ENCODE peak calls at places on chromosomes 11 and 22, in nine cellular contexts. One of them, this sample, is unnamed.

GRCh38 chr11:73229321-73230275 is 11.5 kb downstream of the P2RY2 start:
- DNase-seq in choroid plexus epithelial cell: no peak
- DNase-seq in Peyer's patch: peak; percentile 44
- DNase-seq in psoas muscle: no peak
- DNase-seq in spleen: peak; percentile 51
- DNase-seq in GM12865: no peak
- DNase-seq in fibroblast of mammary gland: no peak
- DNase-seq in mucosa of descending colon: no peak
- DNase-seq in omental fat pad: no peak
- DNase-seq in this sample: no peak

GRCh38 chr22:25722223-25723015 is 19.6 kb upstream of the MYO18B start:
- DNase-seq in psoas muscle: no peak
- DNase-seq in fibroblast of mammary gland: peak; percentile 9
- DNase-seq in Peyer's patch: no peak
- DNase-seq in GM12865: no peak
- DNase-seq in mucosa of descending colon: no peak
- DNase-seq in spleen: no peak
- DNase-seq in choroid plexus epithelial cell: no peak
- DNase-seq in omental fat pad: no peak
- DNase-seq in this sample: peak; percentile 3

GRCh38 chr22:41382610-41383009 is 868 bp downstream of the TEF start:
- DNase-seq in omental fat pad: no peak
- DNase-seq in psoas muscle: peak; percentile 43
- DNase-seq in choroid plexus epithelial cell: no peak
- DNase-seq in Peyer's patch: no peak
- DNase-seq in GM12865: peak; percentile 16
- DNase-seq in mucosa of descending colon: peak; percentile 38
- DNase-seq in spleen: no peak
- DNase-seq in fibroblast of mammary gland: no peak
- DNase-seq in this sample: peak; percentile 9

GRCh38 chr11:31655483-31655882 is 145.9 kb downstream of the ELP4 start:
- DNase-seq in choroid plexus epithelial cell: peak; percentile 83
- DNase-seq in psoas muscle: no peak
- DNase-seq in fibroblast of mammary gland: peak; percentile 83
- DNase-seq in spleen: no peak
- DNase-seq in mucosa of descending colon: no peak
- DNase-seq in GM12865: no peak
- DNase-seq in Peyer's patch: no peak
- DNase-seq in omental fat pad: no peak
- DNase-seq in this sample: peak; percentile 86

GRCh38 chr22:48827904-48828555 is 999.6 kb downstream of the BRD1 start:
- DNase-seq in fibroblast of mammary gland: no peak
- DNase-seq in GM12865: no peak
- DNase-seq in spleen: peak; percentile 63
- DNase-seq in mucosa of descending colon: no peak
- DNase-seq in psoas muscle: no peak
- DNase-seq in omental fat pad: no peak
- DNase-seq in Peyer's patch: peak; percentile 30
- DNase-seq in choroid plexus epithelial cell: no peak
- DNase-seq in this sample: no peak

GRCh38 chr11:73760066-73760679 is 701 bp downstream of the RAB6A start:
- DNase-seq in choroid plexus epithelial cell: peak; percentile 38
- DNase-seq in mucosa of descending colon: peak; percentile 49
- DNase-seq in Peyer's patch: peak; percentile 57
- DNase-seq in fibroblast of mammary gland: peak; percentile 25
- DNase-seq in psoas muscle: peak; percentile 54
- DNase-seq in omental fat pad: no peak
- DNase-seq in GM12865: peak; percentile 29
- DNase-seq in spleen: no peak
- DNase-seq in this sample: peak; percentile 30

GRCh38 chr11:118607401-118608267 is at the start of gene PHLDB1:
- DNase-seq in Peyer's patch: peak; percentile 72
- DNase-seq in fibroblast of mammary gland: peak; percentile 80
- DNase-seq in spleen: peak; percentile 84
- DNase-seq in omental fat pad: no peak
- DNase-seq in GM12865: peak; percentile 25
- DNase-seq in mucosa of descending colon: peak; percentile 77
- DNase-seq in choroid plexus epithelial cell: peak; percentile 70
- DNase-seq in psoas muscle: peak; percentile 72
- DNase-seq in this sample: peak; percentile 76

GRCh38 chr11:32809313-32809712 is 14.9 kb upstream of the CCDC73 start:
- DNase-seq in choroid plexus epithelial cell: peak; percentile 91
- DNase-seq in psoas muscle: peak; percentile 38
- DNase-seq in omental fat pad: peak; percentile 59
- DNase-seq in Peyer's patch: peak; percentile 80
- DNase-seq in GM12865: peak; percentile 83
- DNase-seq in mucosa of descending colon: peak; percentile 91
- DNase-seq in spleen: peak; percentile 79
- DNase-seq in fibroblast of mammary gland: peak; percentile 76
- DNase-seq in this sample: peak; percentile 70

GRCh38 chr11:11288972-11289616 is 64.0 kb downstream of the CSNK2A3 start:
- DNase-seq in omental fat pad: no peak
- DNase-seq in psoas muscle: no peak
- DNase-seq in GM12865: no peak
- DNase-seq in choroid plexus epithelial cell: no peak
- DNase-seq in Peyer's patch: no peak
- DNase-seq in spleen: no peak
- DNase-seq in fibroblast of mammary gland: no peak
- DNase-seq in mucosa of descending colon: no peak
- DNase-seq in this sample: no peak

GRCh38 chr11:117075186-117075585 is 23.0 kb downstream of the SIK3 start:
- DNase-seq in spleen: no peak
- DNase-seq in choroid plexus epithelial cell: no peak
- DNase-seq in mucosa of descending colon: no peak
- DNase-seq in Peyer's patch: no peak
- DNase-seq in omental fat pad: no peak
- DNase-seq in GM12865: no peak
- DNase-seq in psoas muscle: no peak
- DNase-seq in fibroblast of mammary gland: no peak
- DNase-seq in this sample: no peak

GRCh38 chr11:117080370-117080769 is 17.9 kb downstream of the SIK3 start:
- DNase-seq in omental fat pad: no peak
- DNase-seq in spleen: no peak
- DNase-seq in Peyer's patch: no peak
- DNase-seq in choroid plexus epithelial cell: no peak
- DNase-seq in fibroblast of mammary gland: no peak
- DNase-seq in psoas muscle: no peak
- DNase-seq in GM12865: no peak
- DNase-seq in mucosa of descending colon: no peak
- DNase-seq in this sample: no peak

GRCh38 chr11:117074122-117074521 is 24.1 kb downstream of the SIK3 start:
- DNase-seq in choroid plexus epithelial cell: no peak
- DNase-seq in GM12865: no peak
- DNase-seq in Peyer's patch: no peak
- DNase-seq in fibroblast of mammary gland: no peak
- DNase-seq in psoas muscle: no peak
- DNase-seq in omental fat pad: no peak
- DNase-seq in mucosa of descending colon: no peak
- DNase-seq in spleen: no peak
- DNase-seq in this sample: no peak

GRCh38 chr11:117073539-117073938 is 24.7 kb downstream of the SIK3 start:
- DNase-seq in omental fat pad: no peak
- DNase-seq in psoas muscle: no peak
- DNase-seq in fibroblast of mammary gland: no peak
- DNase-seq in GM12865: peak; percentile 64
- DNase-seq in mucosa of descending colon: no peak
- DNase-seq in choroid plexus epithelial cell: no peak
- DNase-seq in Peyer's patch: no peak
- DNase-seq in spleen: no peak
- DNase-seq in this sample: no peak

DNA sequence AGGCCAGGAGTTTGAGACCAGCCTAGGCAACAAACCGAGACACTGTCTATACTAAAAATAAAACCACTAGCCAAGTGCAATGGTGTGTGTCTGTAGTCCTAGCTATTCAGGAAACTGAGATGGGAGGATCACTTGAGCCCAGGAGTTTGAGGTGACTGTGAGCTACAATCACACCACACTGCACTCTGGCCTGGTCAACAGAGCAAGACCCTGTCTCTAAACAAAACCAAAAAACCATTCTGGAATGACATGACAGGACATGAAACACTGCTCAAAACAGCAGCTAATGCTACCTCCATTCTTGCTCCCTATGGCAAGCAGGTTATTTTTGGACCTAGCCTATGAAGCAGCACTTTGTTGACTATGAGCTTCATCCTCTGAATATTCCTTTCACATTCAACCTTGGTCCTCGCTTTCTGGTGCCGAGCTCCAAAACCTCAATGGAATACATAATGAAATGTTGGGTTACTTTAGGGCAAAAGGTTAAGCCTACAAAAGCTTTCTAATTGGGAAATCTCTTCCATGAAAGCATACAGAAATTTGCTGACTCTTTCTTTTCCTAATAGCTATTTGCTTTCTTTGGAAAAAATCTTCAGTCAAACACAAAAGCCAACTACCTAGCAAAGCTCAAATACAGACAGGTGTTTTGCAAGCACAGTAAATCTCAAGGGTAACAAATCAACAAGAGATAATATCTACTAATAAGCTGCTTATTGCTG is 21.1 kb downstream of the SIK3 start:
- DNase-seq in choroid plexus epithelial cell: peak; percentile 49
- DNase-seq in omental fat pad: no peak
- DNase-seq in fibroblast of mammary gland: no peak
- DNase-seq in GM12865: peak; percentile 82
- DNase-seq in spleen: no peak
- DNase-seq in mucosa of descending colon: no peak
- DNase-seq in psoas muscle: no peak
- DNase-seq in Peyer's patch: no peak
- DNase-seq in this sample: no peak
- TF ChIP-seq CTCF in choroid plexus epithelial cell: no peak
- TF ChIP-seq CTCF in omental fat pad: no peak
- TF ChIP-seq CTCF in fibroblast of mammary gland: no peak
- TF ChIP-seq CTCF in GM12865: no peak
- TF ChIP-seq CTCF in spleen: no peak
- TF ChIP-seq CTCF in mucosa of descending colon: no peak
- TF ChIP-seq CTCF in psoas muscle: no peak
- TF ChIP-seq CTCF in Peyer's patch: no peak
- TF ChIP-seq CTCF in this sample: no peak

GRCh38 chr22:45309422-45310227 is at the start of gene FAM118A:
- DNase-seq in GM12865: peak; percentile 96
- DNase-seq in mucosa of descending colon: peak; percentile 96
- DNase-seq in omental fat pad: peak; percentile 86
- DNase-seq in fibroblast of mammary gland: peak; percentile 86
- DNase-seq in psoas muscle: peak; percentile 93
- DNase-seq in Peyer's patch: peak; percentile 97
- DNase-seq in choroid plexus epithelial cell: peak; percentile 93
- DNase-seq in spleen: peak; percentile 98
- DNase-seq in this sample: peak; percentile 83
- TF ChIP-seq CTCF in GM12865: no peak
- TF ChIP-seq CTCF in mucosa of descending colon: peak; percentile 27
- TF ChIP-seq CTCF in omental fat pad: no peak
- TF ChIP-seq CTCF in fibroblast of mammary gland: no peak
- TF ChIP-seq CTCF in psoas muscle: no peak
- TF ChIP-seq CTCF in Peyer's patch: no peak
- TF ChIP-seq CTCF in choroid plexus epithelial cell: no peak
- TF ChIP-seq CTCF in spleen: peak; percentile 6
- TF ChIP-seq CTCF in this sample: no peak

GRCh38 chr11:416051-416756 is 1.4 kb upstream of the SIGIRR start:
- DNase-seq in fibroblast of mammary gland: no peak
- DNase-seq in GM12865: no peak
- DNase-seq in psoas muscle: peak; percentile 10
- DNase-seq in mucosa of descending colon: no peak
- DNase-seq in omental fat pad: peak; percentile 14
- DNase-seq in spleen: no peak
- DNase-seq in choroid plexus epithelial cell: no peak
- DNase-seq in Peyer's patch: peak; percentile 49
- DNase-seq in this sample: no peak

GRCh38 chr11:416757-417621 is 2.2 kb upstream of the SIGIRR start:
- DNase-seq in fibroblast of mammary gland: no peak
- DNase-seq in omental fat pad: peak; percentile 19
- DNase-seq in GM12865: peak; percentile 53
- DNase-seq in choroid plexus epithelial cell: no peak
- DNase-seq in psoas muscle: peak; percentile 56
- DNase-seq in spleen: peak; percentile 93
- DNase-seq in Peyer's patch: peak; percentile 81
- DNase-seq in mucosa of descending colon: peak; percentile 82
- DNase-seq in this sample: peak; percentile 16

GRCh38 chr11:417652-418342 is 3.0 kb upstream of the SIGIRR start:
- DNase-seq in omental fat pad: peak; percentile 17
- DNase-seq in mucosa of descending colon: no peak
- DNase-seq in psoas muscle: no peak
- DNase-seq in spleen: peak; percentile 77
- DNase-seq in fibroblast of mammary gland: no peak
- DNase-seq in Peyer's patch: peak; percentile 44
- DNase-seq in GM12865: no peak
- DNase-seq in choroid plexus epithelial cell: no peak
- DNase-seq in this sample: no peak

GRCh38 chr11:414333-414857 is 404 bp downstream of the SIGIRR start:
- DNase-seq in spleen: peak; percentile 70
- DNase-seq in fibroblast of mammary gland: no peak
- DNase-seq in choroid plexus epithelial cell: no peak
- DNase-seq in GM12865: no peak
- DNase-seq in omental fat pad: peak; percentile 10
- DNase-seq in mucosa of descending colon: no peak
- DNase-seq in psoas muscle: no peak
- DNase-seq in Peyer's patch: peak; percentile 45
- DNase-seq in this sample: no peak

GRCh38 chr11:415640-416041 is 842 bp upstream of the SIGIRR start:
- DNase-seq in mucosa of descending colon: no peak
- DNase-seq in choroid plexus epithelial cell: no peak
- DNase-seq in omental fat pad: no peak
- DNase-seq in psoas muscle: peak; percentile 8
- DNase-seq in spleen: peak; percentile 78
- DNase-seq in Peyer's patch: no peak
- DNase-seq in GM12865: no peak
- DNase-seq in fibroblast of mammary gland: no peak
- DNase-seq in this sample: no peak
- TF ChIP-seq CTCF in mucosa of descending colon: no peak
- TF ChIP-seq CTCF in choroid plexus epithelial cell: no peak
- TF ChIP-seq CTCF in omental fat pad: no peak
- TF ChIP-seq CTCF in psoas muscle: no peak
- TF ChIP-seq CTCF in spleen: no peak
- TF ChIP-seq CTCF in Peyer's patch: no peak
- TF ChIP-seq CTCF in GM12865: no peak
- TF ChIP-seq CTCF in fibroblast of mammary gland: no peak
- TF ChIP-seq CTCF in this sample: no peak

DNA sequence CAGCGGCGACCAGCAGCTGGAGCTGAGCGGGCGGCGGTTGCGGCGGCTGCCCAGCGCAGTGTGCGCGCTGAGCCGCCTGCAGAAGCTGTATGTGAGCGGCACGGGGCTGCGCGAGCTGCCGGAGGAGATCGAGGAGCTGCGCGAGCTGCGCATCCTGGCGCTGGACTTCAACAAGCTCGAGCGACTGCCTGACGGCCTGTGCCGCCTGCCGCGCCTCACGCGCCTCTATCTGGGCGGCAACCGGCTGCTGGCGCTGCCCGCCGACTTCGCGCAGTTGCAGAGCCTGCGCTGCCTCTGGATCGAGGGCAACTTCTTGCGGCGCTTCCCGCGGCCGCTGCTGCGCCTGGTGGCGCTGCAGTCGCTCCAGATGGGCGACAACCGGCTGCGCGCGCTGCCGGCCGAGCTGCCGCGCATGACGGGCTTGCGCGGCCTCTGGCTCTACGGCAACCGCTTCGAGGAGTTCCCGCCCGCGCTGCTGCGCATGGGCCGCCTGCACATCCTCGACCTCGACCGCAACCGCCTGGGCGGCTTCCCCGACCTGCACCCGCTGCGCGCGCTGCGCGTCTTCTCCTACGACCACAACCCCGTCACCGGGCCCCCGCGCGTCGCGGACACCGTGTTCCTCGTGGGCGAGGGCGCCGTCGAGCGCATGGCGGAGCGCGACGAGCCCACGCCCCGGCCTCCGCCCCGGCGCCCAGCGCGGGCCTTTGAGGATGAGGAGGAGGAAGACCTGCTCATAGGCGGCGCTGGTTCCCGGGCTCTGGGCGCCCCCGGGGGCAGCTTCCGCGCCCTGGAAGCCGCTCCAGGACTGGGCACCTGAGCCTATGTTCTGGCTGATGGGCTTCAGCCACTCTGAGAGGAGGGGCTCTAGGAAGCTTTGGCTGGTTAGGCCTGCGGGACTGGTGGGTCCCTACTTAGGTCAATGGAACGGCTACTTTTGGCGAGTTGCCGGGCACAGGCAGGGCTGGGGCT is 795 bp downstream of the LRRC10B start:
- DNase-seq in choroid plexus epithelial cell: peak; percentile 54
- DNase-seq in psoas muscle: peak; percentile 74
- DNase-seq in spleen: peak; percentile 85
- DNase-seq in GM12865: peak; percentile 85
- DNase-seq in Peyer's patch: peak; percentile 68
- DNase-seq in mucosa of descending colon: peak; percentile 68
- DNase-seq in omental fat pad: no peak
- DNase-seq in fibroblast of mammary gland: peak; percentile 62
- DNase-seq in this sample: peak; percentile 63
- TF ChIP-seq CTCF in choroid plexus epithelial cell: peak; percentile 19
- TF ChIP-seq CTCF in psoas muscle: peak; percentile 60
- TF ChIP-seq CTCF in spleen: peak; percentile 75
- TF ChIP-seq CTCF in GM12865: peak; percentile 50
- TF ChIP-seq CTCF in Peyer's patch: peak; percentile 2
- TF ChIP-seq CTCF in mucosa of descending colon: peak; percentile 33
- TF ChIP-seq CTCF in omental fat pad: no peak
- TF ChIP-seq CTCF in fibroblast of mammary gland: no peak
- TF ChIP-seq CTCF in this sample: peak; percentile 21